ENCODE peak calls at places on chromosomes 6 and 20, in four cellular contexts. X is OCI-LY7, Z is PC-9, N is GM23338. V is an unnamed sample.

GRCh38 chr20:19760371-19760721 is 2.3 kb downstream of the RIN2 start:
- DNase-seq in N (no peak), X (no peak), Z (no peak), V (no peak)

GRCh38 chr6:43869792-43870659 is 100.0 kb downstream of the VEGFA start:
- DNase-seq in Z (no peak), X (no peak), N (peak), V (no peak)

GRCh38 chr20:52118696-52119095 is 72.9 kb downstream of the ZFP64 start:
- DNase-seq in N (no peak), Z (no peak), X (no peak), V (no peak)

GRCh38 chr6:24357336-24358218 is at the start of gene DCDC2:
- DNase-seq in N (peak), Z (peak), X (no peak), V (no peak)

GRCh38 chr6:16473184-16473907 is 235.0 kb downstream of the GMPR start:
- DNase-seq in Z (no peak), N (no peak), X (no peak), V (no peak)

GRCh38 chr20:13447385-13448180 is 191.1 kb downstream of the TASP1 start:
- DNase-seq in X (no peak), Z (no peak), N (no peak), V (no peak)

GRCh38 chr20:12928358-12928754 is 80.4 kb upstream of the SPTLC3 start:
- DNase-seq in Z (no peak), X (no peak), N (no peak), V (no peak)

GRCh38 chr20:63239431-63239830 is 3.7 kb downstream of the BIRC7 start:
- DNase-seq in Z (no peak), N (no peak), X (no peak), V (no peak)

GRCh38 chr6:14837435-14837834 is 408.4 kb upstream of the JARID2 start:
- DNase-seq in X (no peak), Z (no peak), N (no peak), V (no peak)

GRCh38 chr6:28269492-28269891 is 2.5 kb downstream of the ZSCAN26 start:
- DNase-seq in X (no peak), N (no peak), Z (peak), V (no peak)

GRCh38 chr6:108463789-108464188 is 96.9 kb upstream of the FOXO3 start:
- DNase-seq in Z (no peak), X (no peak), N (no peak), V (no peak)

GRCh38 chr20:16864069-16864468 is 115.9 kb downstream of the OTOR start:
- DNase-seq in N (no peak), X (no peak), Z (no peak), V (peak)

GRCh38 chr6:40996591-40997247 is 42.3 kb downstream of the UNC5CL start:
- DNase-seq in Z (peak), X (no peak), N (peak), V (no peak)

GRCh38 chr20:50274570-50275430 is 84.2 kb downstream of the CEBPB start:
- DNase-seq in Z (no peak), X (no peak), N (no peak), V (no peak)

GRCh38 chr6:151141685-151142084 is 98.1 kb upstream of the AKAP12 start:
- DNase-seq in N (no peak), Z (no peak), X (no peak), V (no peak)

GRCh38 chr6:75207211-75207984 is 1.5 kb upstream of the COL12A1 start:
- DNase-seq in X (no peak), Z (no peak), N (peak), V (no peak)

GRCh38 chr20:4883546-4883945 is 117.8 kb downstream of the SLC23A2 start:
- DNase-seq in Z (no peak), N (no peak), X (no peak), V (no peak)

GRCh38 chr6:3372912-3373554 is 83.8 kb downstream of the SLC22A23 start:
- DNase-seq in N (no peak), X (no peak), Z (no peak), V (no peak)

GRCh38 chr6:44040786-44041185 is 86.5 kb downstream of the MRPL14 start:
- DNase-seq in Z (no peak), N (no peak), X (no peak), V (no peak)

GRCh38 chr20:47055699-47056369 is 161.2 kb downstream of the EYA2 start:
- DNase-seq in Z (no peak), X (no peak), N (no peak), V (no peak)

GRCh38 chr20:45867129-45867810 is 9.9 kb downstream of the ZSWIM3 start:
- DNase-seq in Z (peak), N (no peak), X (no peak), V (no peak)

GRCh38 chr20:23568320-23569011 is at the start of gene CST9L:
- DNase-seq in Z (no peak), X (no peak), N (no peak), V (no peak)

GRCh38 chr6:169156108-169156821 is 97.4 kb downstream of the THBS2 start:
- DNase-seq in N (no peak), X (no peak), Z (no peak), V (no peak)

GRCh38 chr6:113825776-113826175 is 31.4 kb upstream of the MARCKS start:
- DNase-seq in N (no peak), X (no peak), Z (no peak), V (no peak)

GRCh38 chr6:44270526-44271405 is 516 bp downstream of the TMEM151B start:
- DNase-seq in Z (no peak), X (no peak), N (peak), V (no peak)

GRCh38 chr6:87851674-87852260 is 149.7 kb upstream of the AKIRIN2 start:
- DNase-seq in X (no peak), Z (no peak), N (no peak), V (peak)

GRCh38 chr20:1430004-1430451 is 36.6 kb downstream of the NSFL1C start:
- DNase-seq in N (no peak), Z (peak), X (no peak), V (no peak)

GRCh38 chr6:135753196-135753595 is 98.3 kb upstream of the PDE7B start:
- DNase-seq in X (no peak), Z (no peak), N (no peak), V (no peak)

GRCh38 chr6:151154418-151154817 is 85.3 kb upstream of the AKAP12 start:
- DNase-seq in Z (no peak), X (no peak), N (no peak), V (no peak)

GRCh38 chr6:156378853-156379252 is 398.3 kb upstream of the ARID1B start:
- DNase-seq in Z (no peak), N (peak), X (peak), V (no peak)

GRCh38 chr6:3895805-3896204 is 46.6 kb downstream of the FAM50B start:
- DNase-seq in N (no peak), Z (no peak), X (no peak), V (no peak)

GRCh38 chr6:30908700-30909099 is 693 bp downstream of the GTF2H4 start:
- DNase-seq in X (no peak), Z (no peak), N (no peak), V (no peak)

GRCh38 chr6:163201855-163202254 is 212.7 kb upstream of the QKI start:
- DNase-seq in N (no peak), X (no peak), Z (no peak), V (no peak)
- H3K4me3 ChIP-seq in N (no peak), X (no peak), Z (no peak), V (no peak)

DNA sequence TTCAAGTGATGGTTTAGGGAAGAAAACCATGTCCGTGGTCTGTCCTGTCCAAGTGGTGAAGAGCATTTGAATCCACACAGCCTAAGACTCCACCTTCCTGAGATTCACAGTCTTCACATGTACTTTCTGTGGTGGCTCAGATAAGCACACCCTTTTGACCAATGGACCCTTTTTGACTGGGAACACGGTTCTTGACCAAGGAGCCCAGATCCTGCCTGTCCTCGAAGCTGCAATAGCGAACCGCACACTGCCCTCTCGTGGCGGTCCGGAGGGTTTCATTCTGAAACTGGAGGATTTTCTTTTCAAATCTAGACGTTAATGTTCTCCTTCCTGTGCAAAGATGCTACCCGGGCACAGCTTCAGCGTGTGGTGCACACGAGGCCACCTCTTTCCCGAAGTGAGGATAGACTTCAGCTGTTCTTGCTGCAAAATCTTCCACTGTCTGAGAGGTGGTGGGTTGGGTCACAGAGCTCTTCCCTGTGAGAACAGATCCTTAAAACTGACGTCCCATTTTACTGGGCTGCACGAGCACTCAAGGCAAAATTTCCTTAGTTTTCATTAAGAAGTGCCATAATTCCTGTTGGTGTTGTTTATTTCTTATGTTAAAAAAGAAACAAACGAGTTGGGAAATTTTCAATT is 90.5 kb downstream of the SYNJ2 start:
- DNase-seq in N (peak), Z (no peak), X (peak), V (peak)
- H3K4me3 ChIP-seq in N (no peak), Z (no peak), X (no peak), V (no peak)

GRCh38 chr6:29884261-29884660 is 56.6 kb downstream of the HLA-G start:
- DNase-seq in N (no peak), Z (no peak), X (no peak), V (no peak)

GRCh38 chr6:29887330-29887818 is 55.0 kb upstream of the HLA-A start:
- DNase-seq in X (no peak), N (peak), Z (no peak), V (no peak)

GRCh38 chr6:29887819-29888581 is 54.3 kb upstream of the HLA-A start:
- DNase-seq in N (peak), X (no peak), Z (no peak), V (no peak)

DNA sequence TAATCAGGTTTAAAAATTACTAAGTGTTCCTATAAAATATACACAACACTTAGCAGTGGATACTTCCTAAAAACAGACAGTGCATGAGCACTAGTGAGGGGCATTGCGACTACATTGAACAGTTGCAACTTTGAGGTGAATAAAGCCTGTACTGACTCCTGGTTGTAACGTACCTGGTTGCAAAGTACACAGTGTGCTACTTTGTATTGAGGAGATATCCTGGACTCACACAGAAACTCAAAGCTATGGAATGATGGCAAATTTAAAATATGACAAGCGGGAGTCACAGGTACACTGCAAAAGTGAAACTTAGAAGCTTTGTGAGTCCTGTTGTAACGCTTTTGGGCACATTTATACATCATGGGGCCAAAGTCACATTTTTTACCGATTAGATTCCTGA is 55.6 kb upstream of the HLA-A start:
- DNase-seq in N (no peak), X (no peak), Z (no peak), V (no peak)
- H3K4me3 ChIP-seq in N (peak), X (no peak), Z (no peak), V (no peak)

GRCh38 chr6:99822741-99823512 is 171.1 kb downstream of the MCHR2 start:
- DNase-seq in N (peak), X (peak), Z (peak), V (peak)
- H3K4me3 ChIP-seq in N (peak), X (no peak), Z (peak), V (peak)

DNA sequence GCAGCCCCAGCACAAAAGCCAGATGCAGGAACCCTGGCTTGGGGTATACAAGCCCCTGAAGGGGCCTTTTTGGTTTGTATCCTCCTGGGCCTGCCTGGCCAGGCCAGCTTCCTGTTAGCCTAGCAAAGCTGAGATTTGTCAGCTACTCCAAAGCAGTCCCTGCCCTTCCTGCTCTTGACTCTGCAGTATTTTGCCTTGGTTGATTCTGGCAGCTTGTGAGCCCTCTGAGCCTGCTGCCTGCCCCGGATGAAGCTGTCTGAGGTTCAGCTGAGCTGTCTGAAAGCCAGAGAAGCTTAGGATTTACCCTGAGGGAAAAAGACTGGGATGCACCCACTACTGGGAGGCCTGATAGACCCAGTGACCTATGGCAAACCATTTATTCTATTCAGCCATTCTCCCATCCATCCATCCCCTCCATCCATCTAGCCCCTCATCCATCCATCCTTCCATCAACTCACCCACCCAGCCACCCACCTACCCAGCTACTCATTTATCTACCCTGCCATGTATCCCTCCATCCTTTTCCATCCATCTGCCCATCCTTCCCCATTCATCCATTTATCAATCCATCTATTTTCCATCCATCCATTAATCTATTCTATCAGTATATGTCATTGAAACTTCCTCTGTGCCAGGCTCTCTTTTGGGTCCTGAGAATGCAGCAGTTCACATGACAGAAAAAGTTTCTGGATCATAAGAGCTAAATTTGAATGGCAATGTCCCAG is 307.5 kb downstream of the DHX35 start:
- DNase-seq in X (no peak), Z (no peak), N (no peak), V (no peak)
- H3K4me3 ChIP-seq in X (no peak), Z (no peak), N (no peak), V (no peak)

GRCh38 chr6:132369526-132369925 is 31.7 kb downstream of the MOXD1 start:
- DNase-seq in N (no peak), Z (no peak), X (no peak), V (no peak)
- H3K4me3 ChIP-seq in N (no peak), Z (no peak), X (no peak), V (no peak)

GRCh38 chr20:3240776-3241363 is 1.9 kb upstream of the SLC4A11 start:
- DNase-seq in Z (no peak), X (no peak), N (no peak), V (no peak)
- H3K4me3 ChIP-seq in Z (no peak), X (no peak), N (peak), V (no peak)

DNA sequence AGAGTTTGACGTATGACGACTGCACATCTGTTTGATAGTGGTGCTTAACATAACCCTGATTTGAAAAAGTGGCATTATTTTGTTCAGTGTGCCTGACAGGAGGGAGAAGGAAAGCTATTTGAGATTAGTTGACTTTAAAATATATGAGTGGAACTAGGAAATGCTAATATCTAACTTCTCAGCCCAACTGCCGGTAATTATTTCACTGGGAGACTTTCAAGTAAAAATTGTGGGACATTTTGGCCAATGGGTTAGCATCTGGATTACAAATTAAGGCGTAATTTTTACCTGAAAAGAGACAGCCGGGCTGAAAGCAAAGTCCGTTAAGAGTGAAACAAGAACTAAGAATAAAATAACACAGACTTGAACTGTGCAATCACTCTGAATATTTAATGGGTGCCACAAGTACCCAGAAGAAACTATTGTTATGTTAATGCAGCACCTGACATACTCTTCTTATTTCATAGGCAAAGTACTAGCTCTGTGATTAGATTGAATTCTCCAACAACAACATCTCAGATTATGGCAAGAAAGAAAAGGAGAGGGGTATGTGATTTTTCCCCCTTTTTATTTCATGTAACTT is 2.0 kb downstream of the HEY2 start:
- DNase-seq in X (no peak), Z (no peak), N (peak), V (no peak)
- H3K4me3 ChIP-seq in X (peak), Z (no peak), N (peak), V (no peak)

DNA sequence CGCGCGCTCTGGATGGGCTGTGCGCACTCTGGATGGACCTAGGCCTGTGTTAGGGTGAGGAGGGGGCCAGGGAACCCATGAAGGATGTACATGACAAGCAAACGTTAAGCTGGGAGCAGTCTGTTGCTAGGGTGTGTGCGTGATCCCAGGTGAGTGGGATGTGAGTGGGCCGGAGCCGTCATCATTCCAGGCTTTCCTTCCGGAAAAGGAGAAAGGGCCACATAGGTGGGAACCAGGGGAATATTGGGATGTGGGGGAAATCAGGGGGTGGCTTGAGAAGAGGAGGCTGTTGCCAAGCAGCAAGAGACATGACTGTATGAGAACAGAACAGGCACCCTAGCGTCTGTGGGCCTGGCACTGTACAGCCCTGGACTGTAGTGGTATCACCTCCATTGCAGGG is 49.7 kb upstream of the EPB41L1 start:
- DNase-seq in Z (no peak), X (no peak), N (no peak), V (no peak)
- H3K4me3 ChIP-seq in Z (no peak), X (no peak), N (no peak), V (no peak)